ENCODE peak calls at places on chromosome 6, in nine cellular contexts. One of them, this sample, is unnamed.

GRCh38 chr6:106512048-106512957 is 117.0 kb downstream of the RTN4IP1 start:
- DNase-seq in activated B cell treated with CpG ODN at 0.5 μM for 24 hours: peak
- DNase-seq in colonic mucosa: peak
- DNase-seq in AG04450: no peak
- DNase-seq in CD4-positive, alpha-beta T cell: peak
- DNase-seq in AG10803: peak
- DNase-seq in mesothelial cell of epicardium: peak
- DNase-seq in B cell: peak
- DNase-seq in fibroblast of villous mesenchyme: peak
- DNase-seq in this sample: peak

GRCh38 chr6:19860235-19860877 is 23.2 kb downstream of the ID4 start:
- DNase-seq in CD4-positive, alpha-beta T cell: no peak
- DNase-seq in AG04450: no peak
- DNase-seq in colonic mucosa: peak
- DNase-seq in fibroblast of villous mesenchyme: no peak
- DNase-seq in B cell: no peak
- DNase-seq in activated B cell treated with CpG ODN at 0.5 μM for 24 hours: no peak
- DNase-seq in AG10803: no peak
- DNase-seq in mesothelial cell of epicardium: no peak
- DNase-seq in this sample: no peak

GRCh38 chr6:77638129-77638830 is 14.6 kb upstream of the MEI4 start:
- DNase-seq in CD4-positive, alpha-beta T cell: no peak
- DNase-seq in AG04450: no peak
- DNase-seq in AG10803: no peak
- DNase-seq in fibroblast of villous mesenchyme: no peak
- DNase-seq in mesothelial cell of epicardium: no peak
- DNase-seq in B cell: no peak
- DNase-seq in activated B cell treated with CpG ODN at 0.5 μM for 24 hours: no peak
- DNase-seq in colonic mucosa: no peak
- DNase-seq in this sample: peak

GRCh38 chr6:22056398-22056797 is 240.4 kb downstream of the PRL start:
- DNase-seq in CD4-positive, alpha-beta T cell: no peak
- DNase-seq in fibroblast of villous mesenchyme: no peak
- DNase-seq in B cell: no peak
- DNase-seq in AG10803: no peak
- DNase-seq in activated B cell treated with CpG ODN at 0.5 μM for 24 hours: no peak
- DNase-seq in AG04450: no peak
- DNase-seq in mesothelial cell of epicardium: no peak
- DNase-seq in colonic mucosa: no peak
- DNase-seq in this sample: no peak

GRCh38 chr6:109579361-109579760 is 96.3 kb upstream of the ZBTB24 start:
- DNase-seq in activated B cell treated with CpG ODN at 0.5 μM for 24 hours: no peak
- DNase-seq in CD4-positive, alpha-beta T cell: no peak
- DNase-seq in AG04450: no peak
- DNase-seq in colonic mucosa: no peak
- DNase-seq in AG10803: no peak
- DNase-seq in fibroblast of villous mesenchyme: no peak
- DNase-seq in B cell: no peak
- DNase-seq in mesothelial cell of epicardium: no peak
- DNase-seq in this sample: peak

GRCh38 chr6:31837612-31838553 is 10.3 kb downstream of the HSPA1B start:
- DNase-seq in CD4-positive, alpha-beta T cell: no peak
- DNase-seq in activated B cell treated with CpG ODN at 0.5 μM for 24 hours: no peak
- DNase-seq in AG04450: no peak
- DNase-seq in AG10803: no peak
- DNase-seq in fibroblast of villous mesenchyme: no peak
- DNase-seq in mesothelial cell of epicardium: no peak
- DNase-seq in colonic mucosa: no peak
- DNase-seq in B cell: no peak
- DNase-seq in this sample: peak

GRCh38 chr6:5531853-5532375 is 270.6 kb downstream of the FARS2 start:
- DNase-seq in B cell: no peak
- DNase-seq in AG04450: no peak
- DNase-seq in activated B cell treated with CpG ODN at 0.5 μM for 24 hours: no peak
- DNase-seq in CD4-positive, alpha-beta T cell: no peak
- DNase-seq in colonic mucosa: no peak
- DNase-seq in AG10803: no peak
- DNase-seq in mesothelial cell of epicardium: no peak
- DNase-seq in fibroblast of villous mesenchyme: no peak
- DNase-seq in this sample: no peak

GRCh38 chr6:84512396-84512795 is 252.0 kb downstream of the TBX18 start:
- DNase-seq in colonic mucosa: no peak
- DNase-seq in AG10803: peak
- DNase-seq in AG04450: no peak
- DNase-seq in B cell: no peak
- DNase-seq in mesothelial cell of epicardium: no peak
- DNase-seq in CD4-positive, alpha-beta T cell: no peak
- DNase-seq in fibroblast of villous mesenchyme: peak
- DNase-seq in activated B cell treated with CpG ODN at 0.5 μM for 24 hours: no peak
- DNase-seq in this sample: peak

GRCh38 chr6:100484474-100484873 is 19.8 kb upstream of the SIM1 start:
- DNase-seq in mesothelial cell of epicardium: no peak
- DNase-seq in fibroblast of villous mesenchyme: no peak
- DNase-seq in AG10803: no peak
- DNase-seq in activated B cell treated with CpG ODN at 0.5 μM for 24 hours: no peak
- DNase-seq in AG04450: no peak
- DNase-seq in B cell: no peak
- DNase-seq in CD4-positive, alpha-beta T cell: no peak
- DNase-seq in colonic mucosa: no peak
- DNase-seq in this sample: peak

GRCh38 chr6:26216886-26217713 is 129.9 kb downstream of the HFE start:
- DNase-seq in B cell: peak
- DNase-seq in fibroblast of villous mesenchyme: peak
- DNase-seq in CD4-positive, alpha-beta T cell: peak
- DNase-seq in AG10803: peak
- DNase-seq in activated B cell treated with CpG ODN at 0.5 μM for 24 hours: peak
- DNase-seq in mesothelial cell of epicardium: peak
- DNase-seq in AG04450: no peak
- DNase-seq in colonic mucosa: peak
- DNase-seq in this sample: peak

GRCh38 chr6:18507561-18507960 is 120.4 kb downstream of the RNF144B start:
- DNase-seq in AG10803: peak
- DNase-seq in colonic mucosa: no peak
- DNase-seq in mesothelial cell of epicardium: no peak
- DNase-seq in B cell: no peak
- DNase-seq in fibroblast of villous mesenchyme: no peak
- DNase-seq in AG04450: no peak
- DNase-seq in activated B cell treated with CpG ODN at 0.5 μM for 24 hours: no peak
- DNase-seq in CD4-positive, alpha-beta T cell: no peak
- DNase-seq in this sample: peak

GRCh38 chr6:118890997-118891790 is 2.8 kb upstream of the ASF1A start:
- DNase-seq in fibroblast of villous mesenchyme: no peak
- DNase-seq in AG10803: no peak
- DNase-seq in AG04450: no peak
- DNase-seq in colonic mucosa: no peak
- DNase-seq in activated B cell treated with CpG ODN at 0.5 μM for 24 hours: no peak
- DNase-seq in CD4-positive, alpha-beta T cell: no peak
- DNase-seq in B cell: peak
- DNase-seq in mesothelial cell of epicardium: no peak
- DNase-seq in this sample: no peak

GRCh38 chr6:137867685-137868509 is 838 bp downstream of the TNFAIP3 start:
- DNase-seq in AG04450: no peak
- DNase-seq in activated B cell treated with CpG ODN at 0.5 μM for 24 hours: peak
- DNase-seq in B cell: peak
- DNase-seq in mesothelial cell of epicardium: no peak
- DNase-seq in AG10803: peak
- DNase-seq in colonic mucosa: peak
- DNase-seq in CD4-positive, alpha-beta T cell: no peak
- DNase-seq in fibroblast of villous mesenchyme: no peak
- DNase-seq in this sample: no peak

GRCh38 chr6:113809818-113810217 is 47.3 kb upstream of the MARCKS start:
- DNase-seq in AG04450: no peak
- DNase-seq in colonic mucosa: no peak
- DNase-seq in CD4-positive, alpha-beta T cell: no peak
- DNase-seq in B cell: peak
- DNase-seq in mesothelial cell of epicardium: no peak
- DNase-seq in fibroblast of villous mesenchyme: no peak
- DNase-seq in activated B cell treated with CpG ODN at 0.5 μM for 24 hours: no peak
- DNase-seq in AG10803: no peak
- DNase-seq in this sample: no peak

GRCh38 chr6:109010703-109011102 is 83.9 kb downstream of the SESN1 start:
- DNase-seq in B cell: no peak
- DNase-seq in CD4-positive, alpha-beta T cell: no peak
- DNase-seq in mesothelial cell of epicardium: no peak
- DNase-seq in AG10803: no peak
- DNase-seq in AG04450: no peak
- DNase-seq in colonic mucosa: no peak
- DNase-seq in fibroblast of villous mesenchyme: no peak
- DNase-seq in activated B cell treated with CpG ODN at 0.5 μM for 24 hours: no peak
- DNase-seq in this sample: no peak

GRCh38 chr6:42616716-42617115 is 52.9 kb downstream of the UBR2 start:
- DNase-seq in fibroblast of villous mesenchyme: no peak
- DNase-seq in mesothelial cell of epicardium: no peak
- DNase-seq in AG10803: peak
- DNase-seq in activated B cell treated with CpG ODN at 0.5 μM for 24 hours: no peak
- DNase-seq in B cell: no peak
- DNase-seq in colonic mucosa: no peak
- DNase-seq in AG04450: no peak
- DNase-seq in CD4-positive, alpha-beta T cell: no peak
- DNase-seq in this sample: peak

GRCh38 chr6:11975353-11975977 is 36.6 kb upstream of the HIVEP1 start:
- DNase-seq in CD4-positive, alpha-beta T cell: no peak
- DNase-seq in fibroblast of villous mesenchyme: no peak
- DNase-seq in activated B cell treated with CpG ODN at 0.5 μM for 24 hours: no peak
- DNase-seq in mesothelial cell of epicardium: no peak
- DNase-seq in B cell: peak
- DNase-seq in AG04450: no peak
- DNase-seq in colonic mucosa: no peak
- DNase-seq in AG10803: no peak
- DNase-seq in this sample: no peak

GRCh38 chr6:136446579-136447182 is 103.5 kb downstream of the MAP7 start:
- DNase-seq in CD4-positive, alpha-beta T cell: no peak
- DNase-seq in mesothelial cell of epicardium: no peak
- DNase-seq in fibroblast of villous mesenchyme: peak
- DNase-seq in colonic mucosa: no peak
- DNase-seq in B cell: no peak
- DNase-seq in AG10803: peak
- DNase-seq in activated B cell treated with CpG ODN at 0.5 μM for 24 hours: no peak
- DNase-seq in AG04450: peak
- DNase-seq in this sample: peak
- TF ChIP-seq CTCF in CD4-positive, alpha-beta T cell: no peak
- TF ChIP-seq CTCF in mesothelial cell of epicardium: no peak
- TF ChIP-seq CTCF in fibroblast of villous mesenchyme: no peak
- TF ChIP-seq CTCF in colonic mucosa: no peak
- TF ChIP-seq CTCF in B cell: no peak
- TF ChIP-seq CTCF in AG10803: no peak
- TF ChIP-seq CTCF in activated B cell treated with CpG ODN at 0.5 μM for 24 hours: no peak
- TF ChIP-seq CTCF in AG04450: no peak
- TF ChIP-seq CTCF in this sample: no peak

DNA sequence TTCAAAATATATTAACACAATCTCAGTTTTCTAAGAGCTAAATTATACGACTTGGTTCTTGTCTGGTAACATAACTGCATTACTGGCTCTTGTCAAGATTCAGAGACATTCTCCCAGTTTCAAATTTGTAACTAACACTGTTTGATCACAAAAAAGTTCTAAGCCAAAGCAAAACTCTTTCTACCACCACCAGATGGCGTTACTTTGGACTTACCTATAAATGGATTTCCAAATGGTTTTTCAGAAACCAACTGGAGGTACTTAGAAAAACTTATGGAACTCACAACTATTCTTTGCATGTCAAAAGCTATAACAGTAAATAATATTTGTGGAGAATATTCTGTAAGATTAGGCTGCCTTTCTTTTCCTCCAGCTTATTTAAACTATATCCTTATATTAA is 34.2 kb upstream of the GFRAL start:
- DNase-seq in fibroblast of villous mesenchyme: peak
- DNase-seq in AG10803: no peak
- DNase-seq in mesothelial cell of epicardium: no peak
- DNase-seq in B cell: no peak
- DNase-seq in colonic mucosa: no peak
- DNase-seq in AG04450: no peak
- DNase-seq in activated B cell treated with CpG ODN at 0.5 μM for 24 hours: no peak
- DNase-seq in CD4-positive, alpha-beta T cell: no peak
- DNase-seq in this sample: peak
- TF ChIP-seq CTCF in fibroblast of villous mesenchyme: peak
- TF ChIP-seq CTCF in AG10803: peak
- TF ChIP-seq CTCF in mesothelial cell of epicardium: no peak
- TF ChIP-seq CTCF in B cell: no peak
- TF ChIP-seq CTCF in colonic mucosa: no peak
- TF ChIP-seq CTCF in AG04450: peak
- TF ChIP-seq CTCF in activated B cell treated with CpG ODN at 0.5 μM for 24 hours: no peak
- TF ChIP-seq CTCF in CD4-positive, alpha-beta T cell: no peak
- TF ChIP-seq CTCF in this sample: peak

GRCh38 chr6:3830806-3831205 is 18.4 kb upstream of the FAM50B start:
- DNase-seq in activated B cell treated with CpG ODN at 0.5 μM for 24 hours: no peak
- DNase-seq in B cell: no peak
- DNase-seq in CD4-positive, alpha-beta T cell: no peak
- DNase-seq in colonic mucosa: no peak
- DNase-seq in fibroblast of villous mesenchyme: no peak
- DNase-seq in AG04450: no peak
- DNase-seq in mesothelial cell of epicardium: no peak
- DNase-seq in AG10803: no peak
- DNase-seq in this sample: no peak
- TF ChIP-seq CTCF in activated B cell treated with CpG ODN at 0.5 μM for 24 hours: no peak
- TF ChIP-seq CTCF in B cell: no peak
- TF ChIP-seq CTCF in CD4-positive, alpha-beta T cell: no peak
- TF ChIP-seq CTCF in colonic mucosa: no peak
- TF ChIP-seq CTCF in fibroblast of villous mesenchyme: no peak
- TF ChIP-seq CTCF in AG04450: no peak
- TF ChIP-seq CTCF in mesothelial cell of epicardium: no peak
- TF ChIP-seq CTCF in AG10803: no peak
- TF ChIP-seq CTCF in this sample: no peak

GRCh38 chr6:51554029-51554428 is 533.4 kb downstream of the PKHD1 start:
- DNase-seq in AG04450: no peak
- DNase-seq in AG10803: no peak
- DNase-seq in fibroblast of villous mesenchyme: no peak
- DNase-seq in B cell: no peak
- DNase-seq in activated B cell treated with CpG ODN at 0.5 μM for 24 hours: no peak
- DNase-seq in CD4-positive, alpha-beta T cell: no peak
- DNase-seq in colonic mucosa: no peak
- DNase-seq in mesothelial cell of epicardium: no peak
- DNase-seq in this sample: no peak

GRCh38 chr6:51562198-51562597 is 525.2 kb downstream of the PKHD1 start:
- DNase-seq in CD4-positive, alpha-beta T cell: no peak
- DNase-seq in colonic mucosa: no peak
- DNase-seq in fibroblast of villous mesenchyme: no peak
- DNase-seq in AG10803: no peak
- DNase-seq in AG04450: no peak
- DNase-seq in B cell: no peak
- DNase-seq in mesothelial cell of epicardium: no peak
- DNase-seq in activated B cell treated with CpG ODN at 0.5 μM for 24 hours: no peak
- DNase-seq in this sample: no peak

GRCh38 chr6:51553246-51554015 is 534.0 kb downstream of the PKHD1 start:
- DNase-seq in mesothelial cell of epicardium: no peak
- DNase-seq in fibroblast of villous mesenchyme: no peak
- DNase-seq in AG10803: no peak
- DNase-seq in colonic mucosa: no peak
- DNase-seq in B cell: no peak
- DNase-seq in CD4-positive, alpha-beta T cell: no peak
- DNase-seq in AG04450: no peak
- DNase-seq in activated B cell treated with CpG ODN at 0.5 μM for 24 hours: no peak
- DNase-seq in this sample: no peak

DNA sequence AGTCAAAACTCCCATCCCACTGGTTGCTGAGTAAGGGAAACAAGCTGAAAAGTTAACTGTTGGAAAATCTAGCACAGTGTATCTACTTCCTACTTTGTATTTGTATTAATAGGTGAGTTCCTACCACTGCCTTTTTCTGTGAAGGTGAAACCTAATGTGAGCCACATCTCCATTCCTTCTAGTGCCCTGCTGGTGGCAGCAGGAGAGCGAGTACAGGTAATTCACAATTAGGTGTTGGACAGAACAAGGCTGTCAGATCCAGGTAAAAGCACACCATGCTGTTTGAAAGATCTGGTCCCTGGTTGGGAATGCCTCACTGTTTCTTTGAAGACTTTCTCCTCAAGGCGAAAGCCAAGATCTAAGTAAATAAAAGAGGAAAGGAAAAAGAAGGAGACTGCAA is 528.4 kb downstream of the PKHD1 start:
- DNase-seq in AG10803: no peak
- DNase-seq in colonic mucosa: no peak
- DNase-seq in mesothelial cell of epicardium: no peak
- DNase-seq in activated B cell treated with CpG ODN at 0.5 μM for 24 hours: no peak
- DNase-seq in AG04450: no peak
- DNase-seq in B cell: no peak
- DNase-seq in CD4-positive, alpha-beta T cell: no peak
- DNase-seq in fibroblast of villous mesenchyme: no peak
- DNase-seq in this sample: no peak
- TF ChIP-seq CTCF in AG10803: no peak
- TF ChIP-seq CTCF in colonic mucosa: no peak
- TF ChIP-seq CTCF in mesothelial cell of epicardium: no peak
- TF ChIP-seq CTCF in activated B cell treated with CpG ODN at 0.5 μM for 24 hours: no peak
- TF ChIP-seq CTCF in AG04450: no peak
- TF ChIP-seq CTCF in B cell: no peak
- TF ChIP-seq CTCF in CD4-positive, alpha-beta T cell: no peak
- TF ChIP-seq CTCF in fibroblast of villous mesenchyme: no peak
- TF ChIP-seq CTCF in this sample: no peak